ENCODE peak calls at places on chromosomes 12 and 14, in nine cellular contexts. Q, S, I, N, X, O, W, T and E are unnamed samples.

GRCh38 chr12:121529184-121529583 is 51.6 kb downstream of the KDM2B start:
- DNase-seq in Q (no peak), S (no peak), I (peak; percentile 5), N (no peak), X (no peak), O (no peak), W (no peak), T (no peak), E (no peak)

GRCh38 chr12:109796057-109796456 is 37.1 kb downstream of the TRPV4 start:
- DNase-seq in Q (no peak), S (no peak), I (no peak), N (no peak), X (no peak), O (no peak), W (no peak), T (no peak), E (no peak)

GRCh38 chr12:94795520-94795919 is 145.2 kb upstream of the TMCC3 start:
- DNase-seq in Q (no peak), S (no peak), I (no peak), N (no peak), X (no peak), O (peak; percentile 41), W (peak; percentile 53), T (peak; percentile 63), E (peak; percentile 65)

GRCh38 chr12:111180830-111181726 is 187.8 kb downstream of the PHETA1 start:
- DNase-seq in Q (peak; percentile 61), S (no peak), I (peak; percentile 86), N (peak; percentile 67), X (peak; percentile 43), O (no peak), W (peak; percentile 4), T (no peak), E (no peak)

GRCh38 chr12:47964102-47964723 is 817 bp downstream of the TMEM106C start:
- DNase-seq in Q (no peak), S (no peak), I (no peak), N (peak; percentile 67), X (peak; percentile 35), O (peak; percentile 33), W (no peak), T (no peak), E (no peak)

GRCh38 chr12:117284160-117284559 is 77.3 kb downstream of the NOS1 start:
- DNase-seq in Q (no peak), S (no peak), I (no peak), N (peak; percentile 13), X (no peak), O (no peak), W (no peak), T (no peak), E (no peak)

GRCh38 chr12:130104114-130104513 is 58.1 kb upstream of the FZD10 start:
- DNase-seq in Q (no peak), S (no peak), I (no peak), N (no peak), X (no peak), O (no peak), W (no peak), T (no peak), E (no peak)

GRCh38 chr12:65631621-65632111 is 192.6 kb upstream of the HMGA2 start:
- DNase-seq in Q (no peak), S (no peak), I (no peak), N (no peak), X (no peak), O (peak; percentile 58), W (peak; percentile 100), T (peak; percentile 97), E (peak; percentile 97)

GRCh38 chr12:62679569-62679968 is 212.9 kb downstream of the MON2 start:
- DNase-seq in Q (no peak), S (no peak), I (no peak), N (no peak), X (no peak), O (no peak), W (no peak), T (no peak), E (peak; percentile 41)

GRCh38 chr12:12221560-12221959 is 45.3 kb downstream of the LRP6 start:
- DNase-seq in Q (no peak), S (no peak), I (no peak), N (no peak), X (no peak), O (no peak), W (no peak), T (no peak), E (no peak)

GRCh38 chr14:56268039-56268438 is 149.8 kb downstream of the PELI2 start:
- DNase-seq in Q (no peak), S (no peak), I (no peak), N (no peak), X (no peak), O (no peak), W (peak; percentile 84), T (no peak), E (no peak)

DNA sequence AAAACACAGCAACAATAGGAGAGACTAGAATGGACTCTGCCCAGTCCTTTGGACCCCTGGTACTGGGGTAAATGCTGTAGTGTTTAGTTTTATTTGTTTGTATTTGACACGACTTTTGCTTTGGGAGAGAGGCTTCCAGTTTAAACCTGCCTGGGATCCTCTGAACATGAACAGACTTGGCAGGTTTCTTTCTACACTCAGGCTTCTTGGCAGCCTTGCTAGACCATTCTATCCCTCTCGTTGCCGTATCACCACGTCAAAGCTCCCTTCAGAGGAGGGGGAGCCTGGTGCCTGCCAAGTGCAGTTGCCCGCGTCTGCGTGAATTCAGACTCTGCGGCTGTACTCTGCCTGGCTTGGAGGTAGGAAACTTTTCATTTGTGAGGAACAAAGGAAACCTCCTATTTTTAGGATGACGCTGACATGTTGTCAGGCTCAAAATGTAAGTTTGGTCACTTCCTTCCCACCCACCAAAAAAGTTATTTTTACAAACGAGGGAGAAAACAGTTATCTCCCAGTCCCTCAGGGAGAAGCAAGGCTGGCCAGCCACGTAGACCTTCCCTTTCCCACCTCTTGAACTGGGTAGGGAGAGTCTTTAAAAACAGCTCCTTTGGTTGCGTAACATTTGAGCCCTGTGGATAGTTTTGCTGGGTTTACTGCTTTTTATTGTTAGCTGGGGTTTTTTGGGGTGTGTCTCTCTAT is 26.0 kb downstream of the CD9 start:
- DNase-seq in Q (peak; percentile 76), S (no peak), I (peak; percentile 77), N (peak; percentile 26), X (peak; percentile 63), O (no peak), W (peak; percentile 66), T (no peak), E (no peak)
- H3K4me3 ChIP-seq in Q (peak overlapping the region; percentile 16), S (no peak overlapping the region), I (no peak overlapping the region), N (no peak overlapping the region), X (no peak overlapping the region), O (no peak overlapping the region), W (no peak overlapping the region), T (no peak overlapping the region), E (peak overlapping the region; percentile 59)

GRCh38 chr12:107207931-107208515 is 114.7 kb upstream of the CRY1 start:
- DNase-seq in Q (no peak), S (no peak), I (no peak), N (no peak), X (no peak), O (no peak), W (peak; percentile 41), T (no peak), E (no peak)
- H3K4me3 ChIP-seq in Q (no peak overlapping the region), S (no peak overlapping the region), I (no peak overlapping the region), N (no peak overlapping the region), X (no peak overlapping the region), O (no peak overlapping the region), W (no peak overlapping the region), T (no peak overlapping the region), E (no peak overlapping the region)

GRCh38 chr14:100573757-100574641 is 13.2 kb downstream of the BEGAIN start:
- DNase-seq in Q (no peak), S (no peak), I (peak; percentile 42), N (no peak), X (no peak), O (no peak), W (no peak), T (no peak), E (no peak)

GRCh38 chr14:100571837-100572236 is 15.4 kb downstream of the BEGAIN start:
- DNase-seq in Q (no peak), S (no peak), I (no peak), N (no peak), X (no peak), O (no peak), W (no peak), T (no peak), E (no peak)

GRCh38 chr14:100574642-100575031 is 12.6 kb downstream of the BEGAIN start:
- DNase-seq in Q (no peak), S (no peak), I (no peak), N (no peak), X (no peak), O (no peak), W (no peak), T (no peak), E (no peak)

GRCh38 chr14:100575266-100575995 is 11.8 kb downstream of the BEGAIN start:
- DNase-seq in Q (no peak), S (no peak), I (peak; percentile 35), N (no peak), X (no peak), O (no peak), W (no peak), T (no peak), E (no peak)

GRCh38 chr14:100573009-100573756 is 14.0 kb downstream of the BEGAIN start:
- DNase-seq in Q (no peak), S (no peak), I (no peak), N (no peak), X (no peak), O (no peak), W (no peak), T (no peak), E (no peak)
- H3K4me3 ChIP-seq in Q (no peak overlapping the region), S (no peak overlapping the region), I (no peak overlapping the region), N (no peak overlapping the region), X (no peak overlapping the region), O (no peak overlapping the region), W (no peak overlapping the region), T (no peak overlapping the region), E (no peak overlapping the region)

GRCh38 chr12:26379777-26380467 is 184.5 kb downstream of the SSPN start:
- DNase-seq in Q (no peak), S (no peak), I (no peak), N (no peak), X (no peak), O (no peak), W (no peak), T (no peak), E (no peak)
- H3K4me3 ChIP-seq in Q (no peak overlapping the region), S (no peak overlapping the region), I (no peak overlapping the region), N (no peak overlapping the region), X (no peak overlapping the region), O (no peak overlapping the region), W (no peak overlapping the region), T (no peak overlapping the region), E (no peak overlapping the region)

GRCh38 chr12:4030938-4031702 is 157.9 kb upstream of the PARP11 start:
- DNase-seq in Q (peak; percentile 30), S (peak; percentile 48), I (peak; percentile 89), N (peak; percentile 95), X (peak; percentile 92), O (peak; percentile 95), W (peak; percentile 98), T (peak; percentile 86), E (peak; percentile 98)

GRCh38 chr12:4034926-4035325 is 161.7 kb upstream of the PARP11 start:
- DNase-seq in Q (no peak), S (no peak), I (no peak), N (no peak), X (no peak), O (no peak), W (peak; percentile 59), T (no peak), E (peak; percentile 64)

GRCh38 chr12:4032906-4033628 is 159.9 kb upstream of the PARP11 start:
- DNase-seq in Q (no peak), S (no peak), I (no peak), N (no peak), X (no peak), O (no peak), W (peak; percentile 32), T (no peak), E (peak; percentile 33)

GRCh38 chr12:4027412-4027811 is 154.2 kb upstream of the PARP11 start:
- DNase-seq in Q (no peak), S (peak; percentile 26), I (no peak), N (no peak), X (no peak), O (no peak), W (peak; percentile 7), T (no peak), E (peak; percentile 38)

GRCh38 chr12:4031703-4032291 is 158.6 kb upstream of the PARP11 start:
- DNase-seq in Q (no peak), S (no peak), I (no peak), N (peak; percentile 53), X (peak; percentile 29), O (peak; percentile 15), W (peak; percentile 20), T (no peak), E (peak; percentile 53)
- H3K4me3 ChIP-seq in Q (peak overlapping the region; percentile 70), S (peak overlapping the region; percentile 40), I (peak overlapping the region; percentile 36), N (no peak overlapping the region), X (peak overlapping the region; percentile 18), O (peak overlapping the region; percentile 35), W (no peak overlapping the region), T (peak overlapping the region; percentile 35), E (no peak overlapping the region)